ENCODE peak calls at places on chromosomes 3 and 15, in six cellular contexts. E is NCI-H1436, K is HTR-8/SVneo, S is KG1, V is AG04450, U is GDM1. O is an unnamed sample.

GRCh38 chr3:13009132-13009945 is 63.9 kb downstream of the IQSEC1 start:
- DNase-seq in K (no peak), V (no peak), S (peak), E (no peak), U (peak), O (peak)

GRCh38 chr3:155426524-155427230 is 133.2 kb upstream of the STRIT1 start:
- DNase-seq in K (no peak), U (no peak), E (no peak), S (no peak), V (no peak), O (no peak)

GRCh38 chr15:56832125-56832524 is 86.3 kb upstream of the TCF12 start:
- DNase-seq in K (no peak), E (no peak), S (no peak), U (no peak), V (no peak), O (no peak)

GRCh38 chr3:72380193-72380592 is 468.1 kb downstream of the SHQ1 start:
- DNase-seq in S (no peak), E (no peak), K (peak), U (no peak), V (no peak), O (no peak)

GRCh38 chr15:48049736-48050135 is 71.1 kb upstream of the SLC24A5 start:
- DNase-seq in K (no peak), E (no peak), U (no peak), S (no peak), V (no peak), O (no peak)

GRCh38 chr3:194270627-194271458 is 80.3 kb downstream of the CPN2 start:
- DNase-seq in E (no peak), U (no peak), V (no peak), K (peak), S (no peak), O (no peak)

GRCh38 chr3:5036858-5037257 is 57.6 kb downstream of the BHLHE40 start:
- DNase-seq in E (no peak), K (no peak), V (no peak), U (no peak), S (no peak), O (no peak)

GRCh38 chr3:9037113-9037715 is 73.9 kb upstream of the RAD18 start:
- DNase-seq in E (no peak), U (peak), S (no peak), V (no peak), K (no peak), O (no peak)

GRCh38 chr15:93451265-93451664 is 362.3 kb upstream of the RGMA start:
- DNase-seq in K (no peak), E (no peak), V (no peak), S (no peak), U (no peak), O (no peak)

GRCh38 chr3:47780727-47781325 is 867 bp downstream of the SMARCC1 start:
- DNase-seq in U (no peak), E (no peak), K (no peak), V (no peak), S (no peak), O (no peak)

GRCh38 chr15:88272421-88272820 is 15.9 kb upstream of the NTRK3 start:
- DNase-seq in V (no peak), S (no peak), K (no peak), U (no peak), E (no peak), O (no peak)

GRCh38 chr3:184562146-184562861 is 719 bp downstream of the EPHB3 start:
- DNase-seq in K (no peak), V (no peak), U (no peak), E (no peak), S (no peak), O (no peak)

GRCh38 chr3:156665296-156665695 is 9.1 kb upstream of the TIPARP start:
- DNase-seq in S (no peak), K (no peak), E (no peak), V (peak), U (no peak), O (no peak)

GRCh38 chr15:63331456-63331855 is 50.2 kb downstream of the CA12 start:
- DNase-seq in K (no peak), S (no peak), V (no peak), E (no peak), U (no peak), O (no peak)

GRCh38 chr3:57972421-57973111 is 35.7 kb upstream of the FLNB start:
- DNase-seq in S (no peak), K (no peak), U (no peak), E (no peak), V (no peak), O (no peak)

GRCh38 chr3:155169221-155169620 is 89.1 kb downstream of the MME start:
- DNase-seq in K (no peak), E (no peak), U (no peak), V (no peak), S (no peak), O (no peak)

GRCh38 chr3:150738688-150739087 is 24.3 kb downstream of the SIAH2 start:
- DNase-seq in S (no peak), K (no peak), E (no peak), V (no peak), U (no peak), O (no peak)

GRCh38 chr3:57749542-57749941 is 6.6 kb upstream of the SLMAP start:
- DNase-seq in K (no peak), E (no peak), U (no peak), V (no peak), S (no peak), O (no peak)

GRCh38 chr3:44729384-44729910 is at the start of gene ZNF501:
- DNase-seq in K (peak), E (peak), U (no peak), S (peak), V (peak), O (peak)

GRCh38 chr3:30476373-30477082 is 129.9 kb upstream of the TGFBR2 start:
- DNase-seq in V (no peak), E (no peak), U (no peak), S (no peak), K (peak), O (no peak)

GRCh38 chr15:59349715-59350420 is 22.8 kb downstream of the MYO1E start:
- DNase-seq in K (peak), E (no peak), S (no peak), U (peak), V (peak), O (peak)

GRCh38 chr3:37989821-37990480 is 635 bp upstream of the VILL start:
- DNase-seq in S (no peak), E (no peak), U (no peak), K (no peak), V (no peak), O (no peak)

GRCh38 chr3:23324745-23325144 is 121.6 kb downstream of the UBE2E2 start:
- DNase-seq in K (peak), V (peak), U (no peak), S (no peak), E (no peak), O (peak)

GRCh38 chr3:42778644-42779043 is 5.6 kb upstream of the CCDC13 start:
- DNase-seq in V (peak), E (no peak), K (no peak), U (no peak), S (no peak), O (no peak)

GRCh38 chr15:63718590-63719035 is 115.1 kb downstream of the HERC1 start:
- DNase-seq in S (no peak), V (peak), U (no peak), E (no peak), K (no peak), O (no peak)

GRCh38 chr15:52778457-52778856 is 11.7 kb downstream of the ONECUT1 start:
- DNase-seq in S (no peak), E (no peak), U (no peak), K (no peak), V (no peak), O (no peak)

GRCh38 chr3:151210676-151211381 is 7.8 kb upstream of the GPR171 start:
- DNase-seq in U (no peak), K (no peak), E (no peak), V (no peak), S (peak), O (peak)

GRCh38 chr3:5021571-5022092 is 42.4 kb downstream of the BHLHE40 start:
- DNase-seq in V (no peak), E (no peak), S (no peak), U (no peak), K (no peak), O (no peak)

GRCh38 chr3:44355634-44356033 is 17.1 kb downstream of the TCAIM start:
- DNase-seq in V (peak), U (peak), S (no peak), K (peak), E (no peak), O (no peak)

GRCh38 chr3:150462108-150462507 is 54.0 kb downstream of the TSC22D2 start:
- DNase-seq in E (no peak), S (no peak), V (no peak), K (peak), U (no peak), O (no peak)

GRCh38 chr15:63041982-63042878 is at the start of gene TPM1:
- DNase-seq in E (no peak), V (peak), U (no peak), S (no peak), K (peak), O (no peak)

GRCh38 chr3:74127261-74127660 is 487.2 kb downstream of the CNTN3 start:
- DNase-seq in V (no peak), K (no peak), S (no peak), E (no peak), U (no peak), O (no peak)

O was measured in GM12865.